ENCODE peak calls at places on chromosomes 3 and 15, in ten cellular contexts. I is stimulated activated CD8-positive, alpha-beta memory T cell treated with anti-CD3 and anti-CD28 coated beads, Interleukin-4, amount 100 ng/mL, for 24 hours; L is SW 1271; D is mucosa of descending colon; E is AG09309; J is T1000; W is choroid plexus epithelial cell; R is neural crest cell; Z is CMK; P is psoas muscle. H is an unnamed sample.

GRCh38 chr3:141828487-141829284 is 47.8 kb upstream of the ATP1B3 start:
- DNase-seq in I (no peak), L (no peak), D (peak), E (no peak), J (no peak), W (peak), R (no peak), Z (no peak), P (no peak), H (no peak)

GRCh38 chr3:59696783-59697182 is 647.0 kb upstream of the CFAP20DC start:
- DNase-seq in I (no peak), L (no peak), D (no peak), E (no peak), J (no peak), W (no peak), R (no peak), Z (no peak), P (no peak), H (no peak)

GRCh38 chr3:114892117-114892870 is 254.8 kb downstream of the ZBTB20 start:
- DNase-seq in I (no peak), L (no peak), D (no peak), E (no peak), J (no peak), W (no peak), R (no peak), Z (no peak), P (no peak), H (no peak)

GRCh38 chr3:10334461-10334860 is 13.5 kb upstream of the SEC13 start:
- DNase-seq in I (no peak), L (no peak), D (no peak), E (peak), J (no peak), W (no peak), R (no peak), Z (no peak), P (peak), H (no peak)

GRCh38 chr3:78645628-78646310 is 1122.0 kb downstream of the ROBO1 start:
- DNase-seq in I (no peak), L (peak), D (no peak), E (peak), J (peak), W (peak), R (peak), Z (no peak), P (no peak), H (no peak)

GRCh38 chr3:93973160-93974126 is at the start of gene PROS1:
- DNase-seq in I (peak), L (peak), D (peak), E (peak), J (peak), W (peak), R (peak), Z (peak), P (peak), H (peak)

GRCh38 chr3:57943525-57944312 is 64.5 kb upstream of the FLNB start:
- DNase-seq in I (no peak), L (no peak), D (no peak), E (no peak), J (no peak), W (no peak), R (no peak), Z (no peak), P (no peak), H (no peak)

GRCh38 chr3:157175678-157176077 is 15.7 kb upstream of the CCNL1 start:
- DNase-seq in I (no peak), L (no peak), D (peak), E (no peak), J (no peak), W (peak), R (no peak), Z (no peak), P (peak), H (no peak)

GRCh38 chr3:45639044-45639392 is 44.5 kb downstream of the LIMD1 start:
- DNase-seq in I (no peak), L (no peak), D (no peak), E (no peak), J (no peak), W (no peak), R (no peak), Z (no peak), P (no peak), H (no peak)

GRCh38 chr15:78056714-78057269 is 20.7 kb downstream of the TBC1D2B start:
- DNase-seq in I (no peak), L (no peak), D (peak), E (no peak), J (no peak), W (peak), R (no peak), Z (no peak), P (no peak), H (no peak)

GRCh38 chr15:53498996-53499395 is 260.5 kb downstream of the WDR72 start:
- DNase-seq in I (no peak), L (no peak), D (no peak), E (no peak), J (no peak), W (no peak), R (no peak), Z (no peak), P (no peak), H (no peak)

GRCh38 chr3:176780766-176781165 is 416.5 kb downstream of the TBL1XR1 start:
- DNase-seq in I (no peak), L (no peak), D (no peak), E (no peak), J (no peak), W (no peak), R (no peak), Z (no peak), P (no peak), H (no peak)

GRCh38 chr3:38397320-38397719 is 50.7 kb downstream of the XYLB start:
- DNase-seq in I (no peak), L (no peak), D (no peak), E (no peak), J (no peak), W (peak), R (peak), Z (peak), P (no peak), H (no peak)

GRCh38 chr3:16728762-16729745 is 123.8 kb upstream of the DAZL start:
- DNase-seq in I (no peak), L (peak), D (no peak), E (no peak), J (peak), W (peak), R (no peak), Z (no peak), P (no peak), H (no peak)

GRCh38 chr3:89353465-89353864 is 246.0 kb downstream of the EPHA3 start:
- DNase-seq in I (no peak), L (no peak), D (no peak), E (no peak), J (no peak), W (no peak), R (no peak), Z (no peak), P (no peak), H (no peak)

GRCh38 chr3:127887321-127887720 is 27.7 kb upstream of the KBTBD12 start:
- DNase-seq in I (no peak), L (no peak), D (no peak), E (no peak), J (no peak), W (peak), R (no peak), Z (peak), P (no peak), H (no peak)

GRCh38 chr3:59407425-59407824 is 357.6 kb upstream of the CFAP20DC start:
- DNase-seq in I (no peak), L (no peak), D (no peak), E (no peak), J (no peak), W (no peak), R (no peak), Z (no peak), P (no peak), H (no peak)

GRCh38 chr15:96337354-96337990 is 7.0 kb downstream of the NR2F2 start:
- DNase-seq in I (no peak), L (peak), D (no peak), E (no peak), J (no peak), W (peak), R (no peak), Z (no peak), P (no peak), H (no peak)

GRCh38 chr3:171838218-171838720 is 4.9 kb upstream of the TMEM212 start:
- DNase-seq in I (no peak), L (no peak), D (no peak), E (no peak), J (no peak), W (peak), R (peak), Z (no peak), P (peak), H (no peak)

GRCh38 chr15:67085818-67086649 is 20.6 kb downstream of the SMAD3 start:
- DNase-seq in I (no peak), L (no peak), D (no peak), E (peak), J (no peak), W (peak), R (no peak), Z (no peak), P (no peak), H (no peak)

GRCh38 chr3:177932750-177933660 is 603.2 kb upstream of the KCNMB2 start:
- DNase-seq in I (no peak), L (no peak), D (no peak), E (peak), J (no peak), W (peak), R (no peak), Z (peak), P (no peak), H (no peak)

GRCh38 chr3:49255112-49255511 is 21.9 kb downstream of the C3orf62 start:
- DNase-seq in I (no peak), L (no peak), D (no peak), E (no peak), J (no peak), W (peak), R (no peak), Z (no peak), P (no peak), H (no peak)

GRCh38 chr15:95425859-95426258 is 904.6 kb upstream of the NR2F2 start:
- DNase-seq in I (no peak), L (no peak), D (no peak), E (no peak), J (no peak), W (no peak), R (no peak), Z (no peak), P (no peak), H (no peak)

GRCh38 chr15:77519540-77519939 is 98.9 kb downstream of the HMG20A start:
- DNase-seq in I (no peak), L (no peak), D (no peak), E (no peak), J (no peak), W (peak), R (no peak), Z (no peak), P (peak), H (no peak)

GRCh38 chr3:171129827-171130226 is 103.3 kb upstream of the SLC2A2 start:
- DNase-seq in I (no peak), L (no peak), D (no peak), E (no peak), J (no peak), W (peak), R (no peak), Z (no peak), P (no peak), H (no peak)

GRCh38 chr3:102177075-102177755 is 257.6 kb upstream of the ZPLD1 start:
- DNase-seq in I (no peak), L (no peak), D (no peak), E (no peak), J (no peak), W (no peak), R (no peak), Z (no peak), P (no peak), H (no peak)

GRCh38 chr15:97992831-97993230 is 32.3 kb downstream of the ARRDC4 start:
- DNase-seq in I (no peak), L (no peak), D (no peak), E (no peak), J (no peak), W (no peak), R (no peak), Z (no peak), P (no peak), H (no peak)

GRCh38 chr3:102129774-102130608 is 280.7 kb downstream of the NFKBIZ start:
- DNase-seq in I (no peak), L (peak), D (no peak), E (peak), J (no peak), W (peak), R (no peak), Z (no peak), P (no peak), H (no peak)

GRCh38 chr3:32844914-32845313 is 27.1 kb downstream of the TRIM71 start:
- DNase-seq in I (no peak), L (no peak), D (no peak), E (no peak), J (no peak), W (no peak), R (no peak), Z (no peak), P (no peak), H (no peak)

H was measured in effector CD8-positive, alpha-beta T cell.